ENCODE peak calls at places on chromosomes 12 and 14, in five cellular contexts. Y, M, S, K and N are unnamed samples. For H3K4me1, the result is how much of the 10 kb centered on the place peaks cover.

GRCh38 chr12:60172266-60172665 is 576.4 kb downstream of the SLC16A7 start:
- DNase-seq in K (no peak), Y (peak), M (no peak), S (no peak), N (no peak)

GRCh38 chr14:100832311-100832960 is 6.5 kb downstream of the MEG3 start:
- DNase-seq in S (no peak), M (no peak), K (no peak), Y (no peak), N (no peak)

GRCh38 chr12:120698677-120699076 is 11.6 kb upstream of the UNC119B start:
- DNase-seq in K (no peak), S (no peak), Y (no peak), M (no peak), N (no peak)

GRCh38 chr14:92649934-92650545 is 98.4 kb downstream of the LGMN start:
- DNase-seq in K (peak), M (peak), Y (peak), S (peak), N (peak)

GRCh38 chr14:81289516-81289915 is 68.8 kb upstream of the GTF2A1 start:
- DNase-seq in S (no peak), Y (no peak), K (no peak), M (no peak), N (no peak)

GRCh38 chr14:23002592-23002991 is 7.4 kb downstream of the C14orf93 start:
- DNase-seq in K (no peak), M (no peak), Y (no peak), S (no peak), N (no peak)

GRCh38 chr12:93918262-93918661 is 230.1 kb upstream of the PLXNC1 start:
- DNase-seq in S (no peak), K (no peak), M (no peak), Y (peak), N (no peak)

GRCh38 chr14:59278111-59278510 is 89.6 kb downstream of the DAAM1 start:
- DNase-seq in K (no peak), S (no peak), Y (peak), M (no peak), N (no peak)

GRCh38 chr14:39431416-39432178 is 636 bp downstream of the FBXO33 start:
- DNase-seq in S (peak), Y (peak), K (peak), M (peak), N (peak)

GRCh38 chr12:4031703-4032291 is 158.6 kb upstream of the PARP11 start:
- DNase-seq in Y (peak), K (peak), S (peak), M (no peak), N (peak)

GRCh38 chr12:48037267-48037915 is 33.1 kb upstream of the COL2A1 start:
- DNase-seq in K (no peak), M (no peak), Y (peak), S (no peak), N (no peak)

GRCh38 chr14:34582117-34582680 is 42.7 kb upstream of the EAPP start:
- DNase-seq in K (no peak), M (peak), S (peak), Y (no peak), N (no peak)

GRCh38 chr12:18424857-18425256 is 163.5 kb downstream of the PIK3C2G start:
- DNase-seq in Y (no peak), K (no peak), S (no peak), M (no peak), N (no peak)

GRCh38 chr12:95402096-95402495 is 71.9 kb upstream of the METAP2 start:
- DNase-seq in K (no peak), S (no peak), Y (no peak), M (no peak), N (no peak)

GRCh38 chr12:56358836-56359532 is 923 bp downstream of the STAT2 start:
- DNase-seq in S (no peak), Y (peak), M (no peak), K (no peak), N (no peak)

GRCh38 chr12:52794479-52795331 is 1.2 kb downstream of the KRT3 start:
- DNase-seq in M (no peak), S (no peak), K (no peak), Y (peak), N (no peak)

GRCh38 chr14:60656755-60657608 is 7.7 kb upstream of the SIX1 start:
- DNase-seq in Y (peak), S (peak), K (no peak), M (peak), N (peak)

GRCh38 chr12:104177663-104178501 is 37.7 kb upstream of the TXNRD1 start:
- DNase-seq in Y (peak), S (peak), K (peak), M (peak), N (peak)

GRCh38 chr12:66688836-66689439 is 10.1 kb upstream of the GRIP1 start:
- DNase-seq in M (peak), K (no peak), S (peak), Y (peak), N (peak)

GRCh38 chr12:98354520-98354919 is 160.9 kb upstream of the TMPO start:
- DNase-seq in M (no peak), Y (no peak), K (no peak), S (no peak), N (no peak)

GRCh38 chr14:36658091-36659009 is 3.3 kb upstream of the PAX9 start:
- DNase-seq in S (no peak), M (no peak), K (no peak), Y (no peak), N (no peak)

GRCh38 chr14:36656769-36657408 is 4.8 kb upstream of the PAX9 start:
- DNase-seq in K (no peak), Y (no peak), S (no peak), M (no peak), N (no peak)

GRCh38 chr14:36659010-36659821 is 2.4 kb upstream of the PAX9 start:
- DNase-seq in Y (no peak), S (no peak), M (no peak), K (no peak), N (no peak)

GRCh38 chr14:36655963-36656768 is 5.5 kb upstream of the PAX9 start:
- DNase-seq in M (no peak), Y (no peak), K (no peak), S (peak), N (no peak)

DNA sequence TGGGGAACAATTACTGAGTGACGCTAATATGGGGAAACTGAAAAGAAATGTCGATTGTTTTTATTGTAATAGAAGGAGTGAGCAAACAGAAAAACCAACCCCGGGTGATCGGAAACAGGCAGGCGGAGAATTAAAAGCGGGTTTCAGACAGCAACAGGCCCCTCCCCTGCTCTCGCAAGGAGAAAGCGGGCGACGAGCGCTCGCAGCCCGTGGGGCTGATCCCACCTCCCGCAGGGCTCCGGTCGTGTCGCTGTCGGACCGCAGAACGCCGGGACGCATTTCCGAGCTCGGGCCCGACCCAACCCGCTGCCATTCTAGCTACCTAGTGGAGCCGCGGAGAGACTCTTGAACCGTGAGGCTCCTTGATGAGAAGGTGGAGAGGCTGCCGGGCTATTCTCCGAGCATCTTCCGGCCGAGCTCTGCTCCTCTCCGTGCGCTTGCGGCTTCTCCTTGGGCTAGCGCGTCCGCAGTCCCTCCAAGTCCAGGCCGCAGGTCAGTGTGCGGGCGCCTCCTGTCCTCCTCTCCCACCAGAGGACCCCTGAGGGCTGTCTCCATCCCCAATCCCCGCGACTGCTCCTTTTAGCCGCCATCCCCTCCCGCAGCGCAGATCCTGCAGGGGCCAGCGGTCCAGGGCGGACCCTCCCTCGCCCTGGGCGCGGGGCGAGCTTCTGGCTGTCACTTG is 4.1 kb upstream of the PAX9 start:
- DNase-seq in S (peak), K (no peak), Y (no peak), M (no peak), N (peak)
- H3K4me3 ChIP-seq in S (no peak), K (peak), Y (peak), M (peak), N (no peak)

DNA sequence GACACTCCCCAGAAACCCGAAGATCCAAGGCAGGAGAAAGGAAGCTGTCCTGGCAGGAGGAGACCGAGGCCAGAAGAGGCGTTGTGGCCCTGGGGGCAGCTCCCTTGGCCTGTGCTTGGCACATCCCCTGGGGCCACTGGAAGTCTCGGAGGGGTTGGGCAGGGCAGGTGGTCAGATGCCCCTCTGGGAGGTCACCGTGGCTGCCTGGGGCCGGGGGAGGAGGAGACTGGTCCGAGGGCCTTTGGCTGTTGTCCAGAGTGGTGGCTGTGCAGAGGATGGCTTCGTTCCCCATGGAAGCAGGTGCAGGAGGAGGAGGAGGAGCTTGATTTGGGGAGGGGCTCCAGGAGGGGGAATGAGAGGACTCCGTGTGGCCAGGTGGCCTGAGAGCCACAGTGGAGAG is 3.3 kb upstream of the NUDT14 start:
- DNase-seq in K (no peak), M (no peak), S (no peak), Y (no peak), N (no peak)
- H3K4me1 ChIP-seq in K (under half), M (under half), S (under half), Y (under half), N (under half)

GRCh38 chr12:62468394-62468793 is 1.8 kb downstream of the MON2 start:
- DNase-seq in S (no peak), Y (no peak), K (no peak), M (no peak), N (no peak)
- H3K4me3 ChIP-seq in S (no peak), Y (no peak), K (peak), M (no peak), N (peak)

DNA sequence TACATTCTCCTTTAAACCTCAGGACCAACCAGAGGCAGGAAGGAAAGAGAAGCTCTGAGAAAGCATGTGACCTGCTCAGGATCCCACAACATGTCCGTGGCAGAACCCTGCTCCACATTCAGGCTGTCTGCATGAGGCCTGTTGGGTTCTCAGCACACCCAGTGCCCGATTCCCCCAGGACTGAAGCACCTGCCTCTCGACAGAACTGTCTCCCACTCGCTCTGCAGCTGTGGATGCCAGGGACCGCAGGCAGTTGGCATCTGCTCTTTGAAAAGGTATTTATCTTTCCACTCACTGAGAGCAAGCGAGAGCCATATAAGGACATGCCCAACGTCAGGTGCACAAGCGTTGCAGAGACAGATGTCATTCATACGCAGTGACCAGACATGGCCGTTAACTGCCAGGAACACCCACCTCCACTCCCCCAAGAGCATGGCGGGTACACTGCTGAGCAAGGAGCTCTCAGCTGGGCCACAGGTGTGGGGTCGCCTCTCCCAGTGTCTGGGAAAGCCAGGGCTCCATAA is 18.9 kb downstream of the PITPNM2 start:
- DNase-seq in M (peak), Y (no peak), K (no peak), S (peak), N (peak)
- H3K4me1 ChIP-seq in M (under half), Y (under half), K (under half), S (under half), N (under half)

GRCh38 chr12:102407776-102408486 is 72.4 kb downstream of the IGF1 start:
- DNase-seq in K (no peak), Y (peak), M (no peak), S (no peak), N (peak)

GRCh38 chr12:102415515-102415914 is 64.8 kb downstream of the IGF1 start:
- DNase-seq in Y (no peak), K (no peak), M (no peak), S (no peak), N (no peak)

GRCh38 chr12:102408487-102409297 is 71.7 kb downstream of the IGF1 start:
- DNase-seq in M (no peak), Y (no peak), K (no peak), S (no peak), N (no peak)

GRCh38 chr12:102417055-102417454 is 63.3 kb downstream of the IGF1 start:
- DNase-seq in M (no peak), Y (no peak), S (no peak), K (no peak), N (no peak)

DNA sequence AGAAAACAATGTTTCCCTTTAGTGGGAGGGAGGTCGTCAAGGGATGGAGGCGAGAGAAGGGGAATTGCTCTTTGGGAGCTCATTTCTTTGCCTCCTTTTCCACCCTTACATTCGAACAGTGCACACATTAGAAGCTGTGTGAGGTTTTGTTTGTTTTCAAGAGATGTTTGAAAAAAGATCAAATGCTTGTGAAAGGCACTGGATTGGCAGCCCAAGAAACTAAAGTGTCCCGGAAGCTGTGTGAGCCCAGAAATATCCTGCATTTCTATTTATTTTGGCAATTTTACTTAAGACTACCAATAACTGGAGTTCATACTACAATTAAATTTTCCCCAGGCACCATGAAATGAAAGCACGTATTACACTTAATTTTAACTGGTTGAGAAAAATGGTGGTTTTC is 67.0 kb downstream of the IGF1 start:
- DNase-seq in S (no peak), K (no peak), M (no peak), Y (no peak), N (peak)
- H3K4me3 ChIP-seq in S (no peak), K (no peak), M (no peak), Y (no peak), N (peak)

DNA sequence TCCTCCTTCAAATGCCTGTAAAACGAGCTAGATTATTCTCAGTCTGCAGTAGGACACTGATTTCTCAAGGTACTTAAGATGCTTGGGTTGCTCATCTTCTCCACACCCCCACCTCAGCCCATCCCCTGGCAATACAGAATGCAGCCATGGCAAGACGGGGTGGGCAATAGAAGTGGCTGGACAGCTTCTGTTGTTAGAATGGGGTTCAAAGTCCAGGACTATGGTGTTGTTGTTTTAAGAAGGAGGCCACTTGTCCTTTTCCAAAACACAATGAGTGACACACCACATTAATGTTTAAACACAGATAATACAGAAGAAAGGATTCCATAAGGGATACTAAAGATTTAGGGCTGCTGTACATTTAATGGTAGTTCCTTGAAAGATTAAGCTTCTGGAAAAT is 188.9 kb upstream of the BCL2L14 start:
- DNase-seq in K (no peak), S (peak), Y (no peak), M (no peak), N (no peak)
- H3K4me1 ChIP-seq in K (half or more), S (under half), Y (under half), M (half or more), N (under half)

DNA sequence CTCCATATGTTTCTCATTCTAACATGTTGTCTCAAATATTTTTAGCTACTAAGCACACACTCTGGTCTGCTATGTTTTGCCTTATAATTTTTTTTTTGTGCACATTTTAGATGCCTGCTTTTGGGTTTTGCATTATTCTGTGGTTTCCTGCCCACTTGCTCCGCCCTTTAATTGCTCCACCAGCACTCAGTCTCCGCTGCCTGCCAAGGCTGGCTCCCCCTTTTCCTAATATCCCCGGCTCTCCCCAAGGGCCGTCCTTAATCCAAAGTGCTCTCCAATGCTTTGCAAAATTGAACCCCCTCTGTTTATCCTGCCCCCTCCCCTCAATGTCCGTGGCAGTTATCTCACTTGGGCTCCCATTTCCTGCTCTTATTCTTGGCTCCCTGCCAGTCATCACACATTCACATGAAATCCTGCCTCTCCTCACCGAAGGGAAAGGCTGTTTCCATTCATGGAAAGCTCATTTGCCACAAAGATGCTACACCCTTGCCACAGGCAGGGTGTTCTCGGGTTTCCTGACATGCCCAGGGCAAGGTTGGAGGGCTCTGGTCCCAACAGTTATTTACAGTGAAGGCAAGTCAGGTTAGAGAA is 79.5 kb downstream of the C12orf75 start:
- DNase-seq in S (no peak), M (peak), K (peak), Y (no peak), N (no peak)
- H3K4me3 ChIP-seq in S (no peak), M (no peak), K (no peak), Y (no peak), N (no peak)

DNA sequence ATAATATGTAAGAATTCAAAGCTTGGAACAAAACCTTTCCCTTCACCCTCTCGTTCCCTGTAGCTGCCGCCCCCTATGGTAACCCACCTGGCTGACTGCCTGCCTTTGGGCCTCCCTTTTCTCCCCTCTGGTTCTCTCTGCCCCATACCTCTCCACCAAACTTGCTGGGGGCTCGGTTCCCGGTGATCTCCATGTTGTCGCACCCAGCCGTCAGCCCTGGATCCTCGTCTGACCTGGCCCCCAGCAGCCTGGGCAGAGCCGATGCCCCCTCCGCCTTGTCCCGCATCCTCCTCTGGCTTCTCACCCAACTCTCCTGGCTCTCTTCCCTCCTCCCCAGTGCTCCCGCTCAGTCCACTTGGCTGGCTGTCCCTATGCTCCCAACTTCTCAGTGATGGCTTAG is 4.5 kb downstream of the CYP46A1 start:
- DNase-seq in K (no peak), Y (no peak), M (no peak), S (no peak), N (no peak)
- H3K4me1 ChIP-seq in K (under half), Y (under half), M (under half), S (under half), N (under half)

GRCh38 chr12:990308-990648 is 745 bp upstream of the ERC1 start:
- DNase-seq in K (peak), M (peak), S (peak), Y (peak), N (peak)

GRCh38 chr12:989751-990278 is 1.2 kb upstream of the ERC1 start:
- DNase-seq in K (no peak), Y (peak), M (no peak), S (no peak), N (no peak)

GRCh38 chr12:991350-992278 is 591 bp downstream of the ERC1 start:
- DNase-seq in M (no peak), K (no peak), S (no peak), Y (peak), N (no peak)

GRCh38 chr12:990649-991349 is at the start of gene ERC1:
- DNase-seq in S (peak), Y (peak), M (peak), K (peak), N (peak)

DNA sequence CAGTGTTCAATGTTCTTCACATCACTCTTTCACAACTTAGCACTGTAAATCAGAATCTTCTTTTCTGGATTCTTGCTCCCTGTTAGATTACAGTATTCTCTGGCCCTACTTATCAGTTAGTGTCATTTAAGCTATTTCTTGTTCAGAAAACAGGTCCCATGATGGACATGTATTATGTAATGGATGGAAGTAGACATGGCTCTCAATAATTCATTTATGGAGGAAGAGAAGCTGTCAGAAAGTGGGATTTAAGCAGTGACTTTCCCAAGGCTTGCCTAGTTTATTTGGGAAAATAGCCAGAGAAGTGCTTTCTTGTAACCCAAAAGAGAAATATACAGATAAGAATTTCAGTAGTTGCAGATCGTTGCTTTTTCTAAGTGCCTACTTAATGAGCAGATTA is 1.6 kb downstream of the ERC1 start:
- DNase-seq in S (no peak), Y (no peak), M (no peak), K (no peak), N (no peak)
- H3K4me3 ChIP-seq in S (no peak), Y (no peak), M (no peak), K (peak), N (no peak)